ENCODE peak calls at places on chromosomes 6 and 20, in four cellular contexts. V is HCT116, U is breast epithelium, B is Peyer's patch. J is an unnamed sample.

GRCh38 chr6:143397229-143398222 is 53.0 kb downstream of the ADAT2 start:
- DNase-seq in V (peak; percentile 42), U (peak; percentile 93), B (peak; percentile 58), J (no peak)

GRCh38 chr6:12538881-12539357 is 177.6 kb upstream of the PHACTR1 start:
- DNase-seq in V (no peak), U (no peak), B (no peak), J (no peak)

GRCh38 chr6:146770965-146771735 is 172.4 kb downstream of the ADGB start:
- DNase-seq in V (no peak), U (peak; percentile 17), B (no peak), J (no peak)

GRCh38 chr6:75219213-75219612 is 13.4 kb upstream of the COL12A1 start:
- DNase-seq in V (no peak), U (no peak), B (no peak), J (no peak)

GRCh38 chr20:19783966-19784401 is 25.9 kb downstream of the RIN2 start:
- DNase-seq in V (no peak), U (peak; percentile 63), B (no peak), J (no peak)

GRCh38 chr6:83708546-83708969 is 343 bp downstream of the SNAP91 start:
- DNase-seq in V (no peak), U (no peak), B (no peak), J (no peak)

GRCh38 chr6:55668625-55669024 is 89.6 kb upstream of the HMGCLL1 start:
- DNase-seq in V (no peak), U (no peak), B (no peak), J (no peak)

GRCh38 chr6:106727480-106728153 is 98.2 kb downstream of the QRSL1 start:
- DNase-seq in V (no peak), U (no peak), B (no peak), J (no peak)

GRCh38 chr6:119626884-119627619 is 277.5 kb upstream of the MAN1A1 start:
- DNase-seq in V (no peak), U (no peak), B (no peak), J (no peak)

GRCh38 chr20:20358801-20359200 is 9.1 kb upstream of the INSM1 start:
- DNase-seq in V (no peak), U (no peak), B (no peak), J (no peak)

GRCh38 chr20:57664924-57665588 is 44.8 kb downstream of the PMEPA1 start:
- DNase-seq in V (no peak), U (no peak), B (peak; percentile 24), J (no peak)

GRCh38 chr20:1918766-1919165 is 23.6 kb downstream of the SIRPA start:
- DNase-seq in V (no peak), U (no peak), B (no peak), J (no peak)

GRCh38 chr20:23782366-23782983 is 31.7 kb upstream of the CST1 start:
- DNase-seq in V (no peak), U (no peak), B (no peak), J (no peak)

GRCh38 chr20:37866051-37866450 is 36.9 kb upstream of the VSTM2L start:
- DNase-seq in V (no peak), U (no peak), B (no peak), J (no peak)

GRCh38 chr6:143742070-143742954 is 64.5 kb downstream of the PHACTR2 start:
- DNase-seq in V (no peak), U (no peak), B (no peak), J (no peak)

GRCh38 chr6:81562169-81562568 is 190.3 kb downstream of the TENT5A start:
- DNase-seq in V (peak; percentile 76), U (no peak), B (no peak), J (no peak)

GRCh38 chr6:134637282-134637681 is 312.6 kb downstream of the ALDH8A1 start:
- DNase-seq in V (no peak), U (no peak), B (no peak), J (no peak)

GRCh38 chr6:110216140-110216539 is 35.9 kb downstream of the CDC40 start:
- DNase-seq in V (no peak), U (no peak), B (no peak), J (no peak)

GRCh38 chr20:44083220-44083933 is 103.6 kb downstream of the JPH2 start:
- DNase-seq in V (peak; percentile 29), U (peak; percentile 13), B (no peak), J (no peak)

GRCh38 chr6:108027594-108027993 is 46.9 kb downstream of the OSTM1 start:
- DNase-seq in V (peak; percentile 13), U (no peak), B (no peak), J (no peak)

GRCh38 chr6:170279977-170280688 is 10.7 kb downstream of the DLL1 start:
- DNase-seq in V (no peak), U (peak; percentile 35), B (peak; percentile 77), J (no peak)

GRCh38 chr6:132399376-132400074 is 1.8 kb downstream of the MOXD1 start:
- DNase-seq in V (no peak), U (no peak), B (no peak), J (no peak)

GRCh38 chr6:149194815-149195558 is 122.5 kb upstream of the TAB2 start:
- DNase-seq in V (no peak), U (no peak), B (no peak), J (no peak)

GRCh38 chr6:44152109-44152461 is 6.5 kb upstream of the CAPN11 start:
- DNase-seq in V (no peak), U (no peak), B (no peak), J (no peak)

GRCh38 chr6:70520575-70520974 is 46.2 kb upstream of the SDHAF4 start:
- DNase-seq in V (no peak), U (no peak), B (no peak), J (no peak)

GRCh38 chr6:144285798-144286502 is 815 bp downstream of the UTRN start:
- DNase-seq in V (no peak), U (peak; percentile 43), B (peak; percentile 73), J (no peak)

GRCh38 chr6:11758878-11759277 is 19.7 kb downstream of the ADTRP start:
- DNase-seq in V (no peak), U (no peak), B (no peak), J (no peak)

GRCh38 chr20:51667491-51667890 is 100.7 kb downstream of the ATP9A start:
- DNase-seq in V (no peak), U (no peak), B (no peak), J (no peak)
- H3K27ac ChIP-seq in V (no peak overlapping the region), U (no peak overlapping the region), B (no peak overlapping the region), J (no peak overlapping the region)

GRCh38 chr20:31485450-31486339 is 10.6 kb downstream of the REM1 start:
- DNase-seq in V (no peak), U (peak; percentile 20), B (peak; percentile 59), J (no peak)
- TF ChIP-seq POLR2A in V (no peak), U (no peak), B (no peak), J (no peak)

DNA sequence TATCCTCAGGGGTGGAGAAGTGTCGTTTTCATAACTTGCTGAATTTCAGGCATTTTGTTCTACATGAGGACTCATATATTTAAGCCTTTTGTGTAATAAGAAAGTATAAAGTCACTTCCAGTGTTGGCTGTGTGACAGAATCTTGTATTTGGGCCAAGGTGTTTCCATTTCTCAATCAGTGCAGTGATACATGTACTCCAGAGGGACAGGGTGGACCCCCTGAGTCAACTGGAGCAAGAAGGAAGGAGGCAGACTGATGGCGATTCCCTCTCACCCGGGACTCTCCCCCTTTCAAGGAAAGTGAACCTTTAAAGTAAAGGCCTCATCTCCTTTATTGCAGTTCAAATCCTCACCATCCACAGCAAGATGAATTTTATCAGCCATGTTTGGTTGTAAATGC is 20.3 kb upstream of the MAPK13 start:
- DNase-seq in V (no peak), U (no peak), B (no peak), J (no peak)
- TF ChIP-seq CTCF in V (no peak), U (no peak), B (no peak), J (no peak)

GRCh38 chr20:46573788-46574581 is 23.5 kb upstream of the OCSTAMP start:
- DNase-seq in V (no peak), U (no peak), B (no peak), J (no peak)

GRCh38 chr20:46571418-46571817 is 21.0 kb upstream of the OCSTAMP start:
- DNase-seq in V (no peak), U (no peak), B (no peak), J (no peak)

GRCh38 chr20:46572181-46572580 is 21.7 kb upstream of the OCSTAMP start:
- DNase-seq in V (no peak), U (no peak), B (no peak), J (no peak)

GRCh38 chr20:46573234-46573633 is 22.8 kb upstream of the OCSTAMP start:
- DNase-seq in V (no peak), U (no peak), B (no peak), J (no peak)

GRCh38 chr20:46572790-46573189 is 22.3 kb upstream of the OCSTAMP start:
- DNase-seq in V (no peak), U (no peak), B (no peak), J (no peak)
- H3K27ac ChIP-seq in V (no peak overlapping the region), U (no peak overlapping the region), B (no peak overlapping the region), J (no peak overlapping the region)

DNA sequence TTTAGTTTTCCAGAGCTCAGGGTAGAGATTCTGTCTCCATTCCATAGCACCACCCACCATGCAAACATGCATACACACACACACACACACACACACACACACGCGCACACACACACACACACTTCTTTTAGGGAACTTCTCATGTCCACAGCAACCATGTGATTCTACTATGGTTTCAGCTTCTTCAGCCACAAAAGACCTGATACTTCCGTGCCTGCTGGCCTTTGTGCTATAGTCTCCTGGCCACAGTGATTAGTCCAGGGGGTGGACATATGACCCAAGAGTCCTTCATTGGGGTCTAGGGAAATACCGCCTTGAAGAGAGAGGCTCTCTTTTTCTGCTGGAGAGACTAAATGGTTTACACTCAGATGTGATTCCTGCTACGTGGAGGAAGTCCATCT is 53.5 kb downstream of the CARMIL1 start:
- DNase-seq in V (no peak), U (no peak), B (no peak), J (no peak)
- TF ChIP-seq POLR2A in V (no peak), U (no peak), B (no peak), J (no peak)

DNA sequence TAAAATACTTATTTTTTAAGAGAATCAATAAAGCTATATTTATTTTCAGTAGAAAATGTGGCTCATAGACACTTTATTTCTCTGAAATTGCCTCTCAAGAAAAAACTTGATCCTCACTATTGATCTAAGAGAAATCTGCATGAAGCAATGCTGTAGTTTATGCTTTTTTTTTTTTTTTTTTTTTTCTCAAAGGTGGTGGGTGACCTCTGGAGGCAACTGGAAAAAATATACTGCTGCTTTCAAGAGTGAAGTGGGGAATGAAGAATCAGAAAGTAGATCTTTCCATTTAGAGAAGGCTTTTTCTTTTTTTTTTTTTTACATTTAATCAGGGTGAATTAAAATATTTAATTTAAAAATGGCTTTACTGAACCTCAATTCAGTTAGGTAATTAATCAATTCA is 169.3 kb downstream of the SLC16A10 start:
- DNase-seq in V (no peak), U (no peak), B (no peak), J (no peak)
- TF ChIP-seq CTCF in V (peak; percentile 35), U (no peak), B (no peak), J (no peak)

GRCh38 chr6:130313206-130313605 is 52.6 kb upstream of the TMEM200A start:
- DNase-seq in V (peak; percentile 38), U (no peak), B (no peak), J (no peak)
- H3K27ac ChIP-seq in V (no peak overlapping the region), U (no peak overlapping the region), B (no peak overlapping the region), J (no peak overlapping the region)